ENCODE peak calls at places on chromosomes 1 and 21, in eight cellular contexts. T is uterus, C is suprapubic skin, L is GM12878, G is heart left ventricle, J is transverse colon, B is spleen, D is tibial nerve. W is an unnamed sample.

GRCh38 chr1:6212193-6212959 is 6.5 kb downstream of the RNF207 start:
- DNase-seq in T (no peak), D (no peak), B (no peak), C (no peak), J (no peak), G (no peak), L (no peak), W (no peak)

GRCh38 chr1:22780696-22781095 is 70.1 kb downstream of the EPHB2 start:
- DNase-seq in J (peak; percentile 20), C (no peak), L (no peak), T (no peak), D (no peak), G (no peak), B (no peak), W (peak; percentile 14)

GRCh38 chr1:237141471-237141870 is 99.5 kb downstream of the RYR2 start:
- DNase-seq in T (no peak), B (no peak), C (no peak), L (no peak), D (no peak), G (no peak), J (no peak), W (no peak)

GRCh38 chr1:187626056-187626455 is 797.3 kb downstream of the PLA2G4A start:
- DNase-seq in L (no peak), J (no peak), C (no peak), G (no peak), B (no peak), T (no peak), D (no peak), W (no peak)

GRCh38 chr1:40840526-40841323 is 21.4 kb downstream of the CITED4 start:
- DNase-seq in D (no peak), B (peak; percentile 8), C (no peak), G (no peak), L (no peak), J (no peak), T (no peak), W (peak; percentile 67)

GRCh38 chr1:158798531-158798930 is 17.5 kb upstream of the OR6N2 start:
- DNase-seq in C (no peak), L (no peak), J (no peak), D (no peak), G (no peak), T (no peak), B (no peak), W (no peak)

GRCh38 chr1:9349331-9349851 is 56.7 kb downstream of the SPSB1 start:
- DNase-seq in D (no peak), T (no peak), B (no peak), J (no peak), G (no peak), L (no peak), C (no peak), W (no peak)

GRCh38 chr1:190226006-190226405 is 251.7 kb downstream of the BRINP3 start:
- DNase-seq in G (no peak), D (no peak), J (no peak), T (no peak), B (no peak), C (no peak), L (no peak), W (no peak)

GRCh38 chr1:34296059-34296458 is 119.4 kb downstream of the C1orf94 start:
- DNase-seq in T (no peak), B (no peak), L (no peak), G (no peak), J (no peak), C (no peak), D (no peak), W (no peak)

GRCh38 chr21:30372139-30372770 is at the start of gene KRTAP13-2:
- DNase-seq in J (no peak), D (no peak), C (no peak), T (no peak), G (no peak), L (no peak), B (no peak), W (no peak)

GRCh38 chr1:31750858-31751638 is 13.1 kb downstream of the ADGRB2 start:
- DNase-seq in D (no peak), T (no peak), G (no peak), C (no peak), L (no peak), J (peak; percentile 35), B (peak; percentile 85), W (no peak)

GRCh38 chr1:184567648-184568047 is 180.8 kb downstream of the C1orf21 start:
- DNase-seq in B (no peak), L (no peak), J (no peak), C (no peak), T (no peak), D (no peak), G (no peak), W (no peak)

GRCh38 chr1:206021796-206022365 is 1.8 kb downstream of the CTSE start:
- DNase-seq in L (no peak), B (no peak), D (no peak), J (no peak), C (no peak), T (no peak), G (no peak), W (no peak)

GRCh38 chr1:224377676-224378006 is 21.0 kb downstream of the CNIH4 start:
- DNase-seq in L (peak; percentile 62), T (no peak), D (no peak), C (no peak), B (no peak), J (no peak), G (no peak), W (no peak)

GRCh38 chr1:247370786-247371732 is 39.4 kb upstream of the ZNF496 start:
- DNase-seq in D (no peak), G (no peak), L (no peak), T (no peak), B (no peak), J (peak; percentile 11), C (no peak), W (no peak)

GRCh38 chr1:111192643-111193519 is 7.6 kb downstream of the DENND2D start:
- DNase-seq in T (no peak), L (no peak), C (no peak), B (no peak), D (no peak), G (no peak), J (no peak), W (no peak)

GRCh38 chr21:45555251-45555556 is 13.0 kb upstream of the SLC19A1 start:
- DNase-seq in B (no peak), L (no peak), G (no peak), T (no peak), D (no peak), J (no peak), C (no peak), W (no peak)

GRCh38 chr21:8990326-8991087 is 1530.9 kb upstream of the TPTE start:
- DNase-seq in C (no peak), B (no peak), T (no peak), G (no peak), J (no peak), L (no peak), D (no peak), W (no peak)

GRCh38 chr1:83929184-83929583 is 69.7 kb downstream of the TTLL7 start:
- DNase-seq in J (no peak), B (no peak), D (peak; percentile 31), T (no peak), C (no peak), L (no peak), G (no peak), W (no peak)

GRCh38 chr1:78153092-78153736 is 107.4 kb downstream of the GIPC2 start:
- DNase-seq in B (no peak), J (no peak), D (no peak), T (no peak), G (no peak), L (no peak), C (no peak), W (no peak)

GRCh38 chr1:214241060-214241459 is 39.9 kb upstream of the SMYD2 start:
- DNase-seq in L (no peak), B (no peak), T (no peak), C (no peak), D (no peak), G (no peak), J (no peak), W (no peak)

GRCh38 chr1:20702416-20702815 is 15.4 kb downstream of the KIF17 start:
- DNase-seq in C (no peak), D (no peak), B (no peak), J (no peak), G (no peak), L (no peak), T (no peak), W (peak; percentile 11)

GRCh38 chr1:191256917-191257316 is 779.3 kb upstream of the BRINP3 start:
- DNase-seq in T (no peak), G (no peak), J (no peak), D (no peak), L (no peak), B (no peak), C (no peak), W (no peak)

GRCh38 chr1:39407889-39408640 is 83.4 kb upstream of the BMP8A start:
- DNase-seq in G (no peak), J (peak; percentile 27), B (no peak), T (no peak), D (no peak), L (no peak), C (no peak), W (no peak)
- TF ChIP-seq POLR2A in G (no peak), J (peak; percentile 10), B (no peak), T (peak; percentile 23), D (peak; percentile 73), L (no peak), C (no peak), W (no peak)

DNA sequence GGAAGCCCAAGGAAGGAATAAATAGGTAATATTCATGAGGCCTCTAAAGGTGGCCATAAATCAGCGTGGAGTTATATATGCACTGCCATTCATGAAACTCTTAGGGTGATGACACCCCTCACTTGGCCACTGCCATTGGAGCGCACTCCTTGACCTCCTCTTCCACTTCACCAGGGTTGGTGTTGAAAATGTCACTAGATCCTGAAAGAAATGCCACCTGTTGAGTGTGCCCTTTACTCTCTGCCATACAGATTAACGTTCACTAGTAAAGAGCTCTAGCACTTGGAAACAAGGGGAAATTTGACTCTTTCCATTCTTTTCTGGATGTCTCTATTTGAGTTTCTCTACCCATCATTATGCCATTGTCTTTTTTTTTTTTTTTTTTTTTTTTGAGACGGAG is 83.5 kb upstream of the GREM2 start:
- DNase-seq in B (no peak), G (no peak), L (no peak), C (no peak), D (no peak), J (no peak), T (no peak), W (no peak)
- TF ChIP-seq POLR2A in B (no peak), G (no peak), L (no peak), C (no peak), D (no peak), J (no peak), T (no peak), W (no peak)

GRCh38 chr21:36945496-36946138 is 20.9 kb downstream of the HLCS start:
- DNase-seq in T (no peak), G (no peak), J (no peak), B (no peak), L (no peak), C (no peak), D (no peak), W (no peak)
- TF ChIP-seq POLR2A in T (no peak), G (no peak), J (no peak), B (no peak), L (no peak), C (no peak), D (no peak), W (no peak)

DNA sequence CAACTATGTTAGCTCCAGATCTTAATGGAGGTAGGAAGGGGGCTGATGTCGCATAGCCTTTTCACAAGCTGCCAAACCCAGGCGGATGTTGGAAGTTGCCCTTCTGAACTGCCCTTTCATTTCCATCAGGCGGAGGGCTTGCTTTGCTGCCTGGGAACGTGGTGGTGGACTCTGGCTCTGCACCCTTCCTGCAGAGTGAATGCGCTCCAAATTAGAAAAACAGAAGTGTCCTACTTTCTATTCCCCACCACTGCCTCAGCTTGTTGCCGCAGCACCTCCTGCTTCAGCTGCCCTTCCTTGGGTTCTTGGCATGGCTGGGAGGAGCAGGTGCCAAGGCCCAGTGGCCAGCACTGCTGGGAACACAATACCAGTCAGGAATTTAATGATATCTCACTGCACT is 60.6 kb downstream of the AK4 start:
- DNase-seq in D (no peak), G (peak; percentile 44), J (no peak), T (no peak), L (no peak), C (no peak), B (no peak), W (no peak)
- TF ChIP-seq POLR2A in D (no peak), G (no peak), J (no peak), T (no peak), L (no peak), C (no peak), B (no peak), W (no peak)